ENCODE peak calls at places on chromosomes 13 and 19, in five cellular contexts. X is H1, W is K562, R is HepG2, Q is GM12878. Y is an unnamed sample.

GRCh38 chr13:27678306-27679040 is 56.8 kb downstream of the POLR1D start:
- DNase-seq in X (no peak), W (no peak), R (no peak), Q (no peak), Y (no peak)

GRCh38 chr13:84645196-84646071 is 763.2 kb upstream of the SLITRK1 start:
- DNase-seq in W (no peak), X (no peak), Q (no peak), R (no peak), Y (no peak)

GRCh38 chr19:20926796-20927195 is 3.7 kb downstream of the ZNF85 start:
- DNase-seq in R (peak; percentile 2), Q (no peak), W (no peak), X (no peak), Y (no peak)

GRCh38 chr13:46182491-46182877 is 507 bp upstream of the LCP1 start:
- DNase-seq in Q (no peak), R (no peak), X (no peak), W (no peak), Y (no peak)

GRCh38 chr19:48992571-48993174 is 436 bp downstream of the GYS1 start:
- DNase-seq in Q (no peak), R (no peak), W (peak; percentile 43), X (peak; percentile 65), Y (no peak)

GRCh38 chr13:85497652-85498051 is 301.6 kb downstream of the SLITRK6 start:
- DNase-seq in Q (no peak), X (no peak), W (no peak), R (no peak), Y (no peak)

GRCh38 chr13:34719060-34719875 is 222.8 kb upstream of the NBEA start:
- DNase-seq in X (no peak), W (no peak), Q (no peak), R (no peak), Y (no peak)

GRCh38 chr13:27355894-27356293 is 68.5 kb upstream of the GTF3A start:
- DNase-seq in Q (no peak), W (no peak), R (no peak), X (no peak), Y (no peak)

GRCh38 chr19:23410155-23410554 is 14.9 kb upstream of the ZNF91 start:
- DNase-seq in R (no peak), Q (no peak), X (no peak), W (no peak), Y (no peak)

GRCh38 chr19:23409392-23410048 is 14.2 kb upstream of the ZNF91 start:
- DNase-seq in W (no peak), Q (no peak), X (no peak), R (no peak), Y (no peak)

GRCh38 chr19:23406716-23407115 is 11.4 kb upstream of the ZNF91 start:
- DNase-seq in X (no peak), W (no peak), Q (no peak), R (no peak), Y (no peak)

GRCh38 chr19:23404676-23405075 is 9.4 kb upstream of the ZNF91 start:
- DNase-seq in X (no peak), Q (no peak), W (no peak), R (no peak), Y (no peak)

DNA sequence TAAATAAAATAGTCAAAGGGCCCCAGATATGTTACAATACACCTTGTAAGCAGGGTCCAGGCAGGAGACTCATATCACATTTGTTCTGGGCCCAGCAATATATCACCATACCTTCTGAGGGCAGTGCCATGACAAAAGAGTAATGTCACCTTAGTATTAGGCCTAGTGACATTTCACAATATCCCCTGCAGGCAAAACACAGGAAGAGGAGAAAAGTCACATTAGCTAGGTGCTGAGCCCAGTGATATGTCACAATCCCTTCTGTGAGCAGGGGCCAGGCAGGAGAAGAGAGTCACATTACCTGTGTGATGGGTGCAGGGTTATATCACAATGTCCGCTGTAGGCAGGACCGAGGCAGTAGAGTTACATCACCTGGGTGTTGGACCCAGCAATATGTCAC is 12.3 kb upstream of the ZNF91 start:
- DNase-seq in R (no peak), W (no peak), Q (no peak), X (no peak), Y (no peak)
- TF ChIP-seq SRF in R (no peak), W (no peak), Q (no peak), X (no peak), Y (no peak)

DNA sequence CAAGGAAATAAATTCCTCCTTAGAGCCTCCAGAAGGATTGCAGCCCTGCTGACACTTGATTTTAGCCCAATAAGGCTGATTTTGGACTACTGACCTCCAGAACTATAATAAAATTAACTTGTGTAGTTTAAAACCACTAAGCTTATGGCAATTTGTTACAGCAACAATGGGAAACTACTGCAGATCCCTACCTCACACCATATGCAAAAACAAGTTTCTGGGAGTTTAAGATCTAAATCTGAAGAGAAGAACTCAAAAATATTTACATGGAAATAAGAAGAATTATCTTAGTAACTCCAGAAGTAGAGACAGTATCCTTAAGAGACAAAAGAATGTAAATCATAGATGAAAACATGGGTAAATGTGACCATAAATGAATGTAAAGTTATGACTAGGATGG is 5.9 kb downstream of the ZNF575 start:
- DNase-seq in X (no peak), R (no peak), W (no peak), Q (no peak), Y (no peak)
- H3K36me3 ChIP-seq in X (peaks cover 58% of the 10 kb centered on the region), R (peaks cover 29% of the 10 kb centered on the region), W (peaks cover 47% of the 10 kb centered on the region), Q (peaks cover 6% of the 10 kb centered on the region), Y (peaks cover 3% of the 10 kb centered on the region)

DNA sequence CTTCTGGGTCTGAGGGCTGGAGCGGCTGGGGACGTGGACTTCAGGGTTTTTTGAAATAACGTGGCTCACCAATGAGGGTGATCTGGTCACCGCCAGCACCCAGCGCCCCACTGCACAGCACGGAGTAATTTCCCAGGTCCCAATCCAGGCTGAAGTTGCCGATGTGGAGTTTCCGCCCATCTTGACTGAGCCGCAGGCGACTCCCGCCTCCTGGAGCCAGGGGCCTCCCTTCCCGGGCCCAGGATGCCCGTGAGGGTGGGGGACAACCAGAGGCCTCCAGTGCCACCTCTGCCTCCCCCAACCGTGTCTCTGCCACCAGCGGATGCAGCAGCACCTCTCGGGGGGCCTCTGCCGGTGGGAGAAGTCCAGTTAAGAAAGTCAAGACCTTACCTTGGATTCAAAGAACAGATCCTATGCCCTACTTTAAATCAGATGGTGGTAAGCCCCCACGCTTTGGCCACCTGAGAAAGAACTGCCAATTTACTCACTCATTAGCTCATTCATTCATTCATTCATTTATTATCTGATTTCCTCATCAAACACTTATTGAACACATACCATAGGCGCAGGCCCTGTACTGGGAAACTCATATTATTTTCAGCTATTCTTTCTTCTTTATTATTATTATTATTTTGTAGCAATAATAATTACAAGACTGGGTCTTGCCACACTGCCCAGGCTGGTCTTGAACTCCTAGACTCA is 3.9 kb downstream of the VSIG10L start:
- DNase-seq in R (no peak), Q (no peak), W (no peak), X (no peak), Y (no peak)
- TF ChIP-seq SRF in R (no peak), Q (no peak), W (no peak), X (no peak), Y (no peak)

GRCh38 chr19:5940260-5941208 is 26.5 kb downstream of the CAPS start:
- DNase-seq in W (no peak), Q (no peak), X (no peak), R (no peak), Y (no peak)

GRCh38 chr19:5947435-5947834 is 30.5 kb downstream of the RANBP3 start:
- DNase-seq in X (no peak), R (no peak), Q (no peak), W (no peak), Y (no peak)

GRCh38 chr19:5943623-5944022 is 29.6 kb downstream of the CAPS start:
- DNase-seq in Q (no peak), W (no peak), X (no peak), R (no peak), Y (no peak)

GRCh38 chr19:5941673-5942072 is 27.6 kb downstream of the CAPS start:
- DNase-seq in R (no peak), Q (no peak), W (no peak), X (no peak), Y (no peak)

DNA sequence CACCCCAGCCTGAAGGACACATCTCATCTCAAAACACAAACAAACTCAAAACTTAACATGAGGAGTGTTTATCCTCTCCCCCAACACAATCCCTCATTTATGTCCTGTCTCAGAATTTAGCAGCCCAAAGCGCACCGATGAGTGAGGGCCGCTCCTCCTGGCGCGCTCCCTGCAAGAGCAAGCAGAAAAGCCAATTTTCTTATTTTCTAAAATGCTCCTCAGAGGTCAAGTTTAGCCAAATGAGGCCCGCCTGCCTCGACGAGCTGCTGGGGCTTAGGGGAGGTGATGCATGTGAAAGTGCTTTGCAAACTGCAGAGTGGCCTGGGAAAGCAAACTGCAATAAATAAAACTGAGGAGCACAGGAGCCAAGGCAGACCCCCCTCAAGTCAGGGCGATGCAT is 28.9 kb downstream of the CAPS start:
- DNase-seq in W (no peak), R (no peak), Q (no peak), X (no peak), Y (no peak)
- H3K36me3 ChIP-seq in W (peaks cover 55% of the 10 kb centered on the region), R (peaks cover 64% of the 10 kb centered on the region), Q (peaks cover 22% of the 10 kb centered on the region), X (peaks cover 7% of the 10 kb centered on the region), Y (peaks cover 8% of the 10 kb centered on the region)

Y was measured in HCT116.